ENCODE peak calls at places on chromosomes 3 and 15, in six cellular contexts. One of them, this sample, is unnamed.

GRCh38 chr15:99755692-99756409 is 22.6 kb upstream of the LYSMD4 start:
- DNase-seq in adrenal gland: peak
- DNase-seq in tibial nerve: no peak
- DNase-seq in IMR-90: peak
- DNase-seq in ovary: peak
- DNase-seq in HepG2: peak
- DNase-seq in this sample: no peak

GRCh38 chr3:140093742-140094141 is 158.8 kb downstream of the CLSTN2 start:
- DNase-seq in IMR-90: peak
- DNase-seq in tibial nerve: peak
- DNase-seq in ovary: peak
- DNase-seq in HepG2: no peak
- DNase-seq in adrenal gland: peak
- DNase-seq in this sample: peak

GRCh38 chr3:128619146-128619890 is 31.3 kb downstream of the RPN1 start:
- DNase-seq in tibial nerve: no peak
- DNase-seq in IMR-90: peak
- DNase-seq in ovary: no peak
- DNase-seq in adrenal gland: no peak
- DNase-seq in HepG2: no peak
- DNase-seq in this sample: no peak

GRCh38 chr3:123447749-123448502 is 964 bp downstream of the ADCY5 start:
- DNase-seq in IMR-90: no peak
- DNase-seq in tibial nerve: no peak
- DNase-seq in HepG2: no peak
- DNase-seq in ovary: peak
- DNase-seq in adrenal gland: no peak
- DNase-seq in this sample: no peak

GRCh38 chr3:51389423-51390183 is 1.5 kb upstream of the RBM15B start:
- DNase-seq in tibial nerve: no peak
- DNase-seq in HepG2: peak
- DNase-seq in IMR-90: peak
- DNase-seq in adrenal gland: no peak
- DNase-seq in ovary: no peak
- DNase-seq in this sample: peak

GRCh38 chr3:71779674-71780377 is 5.1 kb downstream of the PROK2 start:
- DNase-seq in adrenal gland: no peak
- DNase-seq in HepG2: no peak
- DNase-seq in tibial nerve: no peak
- DNase-seq in IMR-90: no peak
- DNase-seq in ovary: no peak
- DNase-seq in this sample: no peak

GRCh38 chr3:183844606-183845005 is 19.2 kb upstream of the MAP6D1 start:
- DNase-seq in ovary: no peak
- DNase-seq in adrenal gland: no peak
- DNase-seq in HepG2: peak
- DNase-seq in tibial nerve: no peak
- DNase-seq in IMR-90: peak
- DNase-seq in this sample: no peak

GRCh38 chr15:65033659-65034269 is 4.3 kb upstream of the MTFMT start:
- DNase-seq in ovary: no peak
- DNase-seq in tibial nerve: no peak
- DNase-seq in IMR-90: peak
- DNase-seq in adrenal gland: no peak
- DNase-seq in HepG2: peak
- DNase-seq in this sample: no peak

GRCh38 chr3:61371123-61371522 is 119.9 kb upstream of the FHIT start:
- DNase-seq in ovary: no peak
- DNase-seq in IMR-90: no peak
- DNase-seq in HepG2: peak
- DNase-seq in adrenal gland: no peak
- DNase-seq in tibial nerve: no peak
- DNase-seq in this sample: no peak

GRCh38 chr15:80789836-80790235 is 10.7 kb downstream of the CEMIP start:
- DNase-seq in IMR-90: no peak
- DNase-seq in adrenal gland: no peak
- DNase-seq in tibial nerve: no peak
- DNase-seq in HepG2: no peak
- DNase-seq in ovary: no peak
- DNase-seq in this sample: no peak

GRCh38 chr3:16673530-16673929 is 68.3 kb upstream of the DAZL start:
- DNase-seq in adrenal gland: no peak
- DNase-seq in ovary: no peak
- DNase-seq in IMR-90: no peak
- DNase-seq in HepG2: no peak
- DNase-seq in tibial nerve: no peak
- DNase-seq in this sample: no peak

GRCh38 chr3:56970401-56971002 is 90.0 kb upstream of the SPATA12 start:
- DNase-seq in tibial nerve: no peak
- DNase-seq in IMR-90: peak
- DNase-seq in ovary: peak
- DNase-seq in HepG2: no peak
- DNase-seq in adrenal gland: no peak
- DNase-seq in this sample: no peak

GRCh38 chr3:84961492-84962255 is 2.9 kb downstream of the CADM2 start:
- DNase-seq in tibial nerve: no peak
- DNase-seq in HepG2: no peak
- DNase-seq in IMR-90: no peak
- DNase-seq in ovary: no peak
- DNase-seq in adrenal gland: no peak
- DNase-seq in this sample: no peak

GRCh38 chr15:88375234-88375926 is 91.8 kb downstream of the MRPL46 start:
- DNase-seq in tibial nerve: no peak
- DNase-seq in adrenal gland: no peak
- DNase-seq in HepG2: no peak
- DNase-seq in IMR-90: peak
- DNase-seq in ovary: no peak
- DNase-seq in this sample: no peak

GRCh38 chr15:83144771-83145170 is 37.3 kb downstream of the TM6SF1 start:
- DNase-seq in tibial nerve: no peak
- DNase-seq in HepG2: no peak
- DNase-seq in adrenal gland: no peak
- DNase-seq in IMR-90: no peak
- DNase-seq in ovary: no peak
- DNase-seq in this sample: no peak

GRCh38 chr3:172280406-172281051 is 167.7 kb downstream of the GHSR start:
- DNase-seq in adrenal gland: no peak
- DNase-seq in ovary: no peak
- DNase-seq in HepG2: no peak
- DNase-seq in tibial nerve: no peak
- DNase-seq in IMR-90: peak
- DNase-seq in this sample: no peak

GRCh38 chr3:99484871-99485270 is 153.5 kb upstream of the COL8A1 start:
- DNase-seq in adrenal gland: no peak
- DNase-seq in tibial nerve: no peak
- DNase-seq in ovary: no peak
- DNase-seq in IMR-90: peak
- DNase-seq in HepG2: no peak
- DNase-seq in this sample: no peak

GRCh38 chr3:152385761-152386160 is 117.0 kb downstream of the MBNL1 start:
- DNase-seq in IMR-90: peak
- DNase-seq in ovary: no peak
- DNase-seq in adrenal gland: no peak
- DNase-seq in HepG2: peak
- DNase-seq in tibial nerve: no peak
- DNase-seq in this sample: no peak

GRCh38 chr15:75195122-75195765 is 6.4 kb upstream of the C15orf39 start:
- DNase-seq in ovary: peak
- DNase-seq in adrenal gland: no peak
- DNase-seq in IMR-90: no peak
- DNase-seq in tibial nerve: no peak
- DNase-seq in HepG2: no peak
- DNase-seq in this sample: no peak

GRCh38 chr15:92073044-92073785 is 219.7 kb downstream of the SLCO3A1 start:
- DNase-seq in HepG2: no peak
- DNase-seq in ovary: no peak
- DNase-seq in IMR-90: peak
- DNase-seq in tibial nerve: no peak
- DNase-seq in adrenal gland: no peak
- DNase-seq in this sample: no peak

GRCh38 chr15:88091444-88092016 is 165.0 kb downstream of the NTRK3 start:
- DNase-seq in tibial nerve: no peak
- DNase-seq in ovary: no peak
- DNase-seq in adrenal gland: no peak
- DNase-seq in HepG2: no peak
- DNase-seq in IMR-90: no peak
- DNase-seq in this sample: no peak

GRCh38 chr3:118987466-118987865 is 47.2 kb downstream of the IGSF11 start:
- DNase-seq in adrenal gland: peak
- DNase-seq in tibial nerve: peak
- DNase-seq in HepG2: no peak
- DNase-seq in ovary: peak
- DNase-seq in IMR-90: peak
- DNase-seq in this sample: no peak

GRCh38 chr3:49813497-49814174 is at the start of gene UBA7:
- DNase-seq in IMR-90: peak
- DNase-seq in tibial nerve: no peak
- DNase-seq in HepG2: peak
- DNase-seq in ovary: peak
- DNase-seq in adrenal gland: peak
- DNase-seq in this sample: peak

GRCh38 chr3:52769786-52770445 is 824 bp downstream of the NEK4 start:
- DNase-seq in IMR-90: no peak
- DNase-seq in tibial nerve: no peak
- DNase-seq in ovary: no peak
- DNase-seq in HepG2: no peak
- DNase-seq in adrenal gland: no peak
- DNase-seq in this sample: peak

GRCh38 chr3:21654241-21654640 is 96.8 kb downstream of the ZNF385D start:
- DNase-seq in IMR-90: no peak
- DNase-seq in HepG2: no peak
- DNase-seq in ovary: no peak
- DNase-seq in adrenal gland: no peak
- DNase-seq in tibial nerve: no peak
- DNase-seq in this sample: no peak

GRCh38 chr3:195041871-195042740 is 228.9 kb downstream of the XXYLT1 start:
- DNase-seq in IMR-90: no peak
- DNase-seq in HepG2: no peak
- DNase-seq in tibial nerve: no peak
- DNase-seq in ovary: no peak
- DNase-seq in adrenal gland: no peak
- DNase-seq in this sample: no peak

GRCh38 chr15:39511000-39511914 is 69.6 kb upstream of the THBS1 start:
- DNase-seq in IMR-90: peak
- DNase-seq in adrenal gland: peak
- DNase-seq in HepG2: no peak
- DNase-seq in tibial nerve: peak
- DNase-seq in ovary: peak
- DNase-seq in this sample: no peak

GRCh38 chr3:60274098-60274497 is 977.2 kb downstream of the FHIT start:
- DNase-seq in adrenal gland: no peak
- DNase-seq in ovary: no peak
- DNase-seq in HepG2: no peak
- DNase-seq in IMR-90: no peak
- DNase-seq in tibial nerve: no peak
- DNase-seq in this sample: no peak

GRCh38 chr3:60281970-60282369 is 969.3 kb downstream of the FHIT start:
- DNase-seq in ovary: no peak
- DNase-seq in IMR-90: peak
- DNase-seq in tibial nerve: no peak
- DNase-seq in adrenal gland: no peak
- DNase-seq in HepG2: no peak
- DNase-seq in this sample: no peak

GRCh38 chr3:60276615-60277014 is 974.6 kb downstream of the FHIT start:
- DNase-seq in HepG2: no peak
- DNase-seq in ovary: no peak
- DNase-seq in IMR-90: no peak
- DNase-seq in tibial nerve: no peak
- DNase-seq in adrenal gland: no peak
- DNase-seq in this sample: no peak

GRCh38 chr3:60274646-60275045 is 976.6 kb downstream of the FHIT start:
- DNase-seq in HepG2: no peak
- DNase-seq in tibial nerve: no peak
- DNase-seq in ovary: no peak
- DNase-seq in IMR-90: no peak
- DNase-seq in adrenal gland: no peak
- DNase-seq in this sample: no peak

GRCh38 chr3:60277376-60277800 is 973.9 kb downstream of the FHIT start:
- DNase-seq in IMR-90: no peak
- DNase-seq in tibial nerve: no peak
- DNase-seq in ovary: no peak
- DNase-seq in HepG2: no peak
- DNase-seq in adrenal gland: no peak
- DNase-seq in this sample: no peak
- TF ChIP-seq POLR2A in IMR-90: no peak
- TF ChIP-seq POLR2A in tibial nerve: no peak
- TF ChIP-seq POLR2A in ovary: no peak
- TF ChIP-seq POLR2A in HepG2: no peak
- TF ChIP-seq POLR2A in adrenal gland: no peak
- TF ChIP-seq POLR2A in this sample: no peak

GRCh38 chr3:185176756-185177359 is 24.0 kb upstream of the C3orf70 start:
- DNase-seq in tibial nerve: peak
- DNase-seq in HepG2: peak
- DNase-seq in ovary: no peak
- DNase-seq in IMR-90: peak
- DNase-seq in adrenal gland: no peak
- DNase-seq in this sample: no peak

GRCh38 chr3:185172086-185173049 is 19.5 kb upstream of the C3orf70 start:
- DNase-seq in tibial nerve: no peak
- DNase-seq in IMR-90: no peak
- DNase-seq in HepG2: no peak
- DNase-seq in adrenal gland: no peak
- DNase-seq in ovary: no peak
- DNase-seq in this sample: no peak

GRCh38 chr3:185175370-185175987 is 22.6 kb upstream of the C3orf70 start:
- DNase-seq in IMR-90: peak
- DNase-seq in adrenal gland: peak
- DNase-seq in HepG2: peak
- DNase-seq in tibial nerve: peak
- DNase-seq in ovary: peak
- DNase-seq in this sample: no peak
- TF ChIP-seq POLR2A in IMR-90: no peak
- TF ChIP-seq POLR2A in adrenal gland: no peak
- TF ChIP-seq POLR2A in HepG2: peak
- TF ChIP-seq POLR2A in tibial nerve: no peak
- TF ChIP-seq POLR2A in ovary: no peak
- TF ChIP-seq POLR2A in this sample: no peak

GRCh38 chr15:37100109-37100873 is at the start of gene MEIS2:
- DNase-seq in IMR-90: peak
- DNase-seq in tibial nerve: peak
- DNase-seq in HepG2: peak
- DNase-seq in ovary: peak
- DNase-seq in adrenal gland: peak
- DNase-seq in this sample: peak
- TF ChIP-seq POLR2A in IMR-90: peak
- TF ChIP-seq POLR2A in tibial nerve: peak
- TF ChIP-seq POLR2A in HepG2: peak
- TF ChIP-seq POLR2A in ovary: peak
- TF ChIP-seq POLR2A in adrenal gland: peak
- TF ChIP-seq POLR2A in this sample: no peak

GRCh38 chr3:186775999-186776398 is 7.4 kb upstream of the EIF4A2 start:
- DNase-seq in HepG2: peak
- DNase-seq in adrenal gland: no peak
- DNase-seq in ovary: no peak
- DNase-seq in tibial nerve: no peak
- DNase-seq in IMR-90: no peak
- DNase-seq in this sample: no peak

GRCh38 chr3:186772281-186772885 is 11.0 kb upstream of the EIF4A2 start:
- DNase-seq in HepG2: no peak
- DNase-seq in adrenal gland: no peak
- DNase-seq in tibial nerve: no peak
- DNase-seq in ovary: no peak
- DNase-seq in IMR-90: no peak
- DNase-seq in this sample: no peak

GRCh38 chr3:186772886-186773417 is 10.4 kb upstream of the EIF4A2 start:
- DNase-seq in ovary: peak
- DNase-seq in HepG2: no peak
- DNase-seq in tibial nerve: peak
- DNase-seq in adrenal gland: peak
- DNase-seq in IMR-90: no peak
- DNase-seq in this sample: peak
- TF ChIP-seq POLR2A in ovary: no peak
- TF ChIP-seq POLR2A in HepG2: no peak
- TF ChIP-seq POLR2A in tibial nerve: no peak
- TF ChIP-seq POLR2A in adrenal gland: no peak
- TF ChIP-seq POLR2A in IMR-90: no peak
- TF ChIP-seq POLR2A in this sample: no peak

This sample was measured in lower leg skin.